ENCODE peak calls at places on chromosomes 3 and 15, in five cellular contexts. N is astrocyte of the spinal cord, V is psoas muscle, A is lower lobe of right lung, I is heart left ventricle. P is an unnamed sample.

GRCh38 chr15:42736178-42736792 is 643 bp downstream of the CDAN1 start:
- DNase-seq in N (peak; percentile 12), V (no peak), A (no peak), I (no peak), P (no peak)

GRCh38 chr15:68997050-68997449 is 17.4 kb upstream of the NOX5 start:
- DNase-seq in N (no peak), V (no peak), A (no peak), I (no peak), P (no peak)

GRCh38 chr3:12303532-12303931 is 14.7 kb downstream of the PPARG start:
- DNase-seq in N (peak; percentile 86), V (no peak), A (no peak), I (no peak), P (no peak)

GRCh38 chr15:36953346-36953745 is 147.0 kb downstream of the MEIS2 start:
- DNase-seq in N (peak; percentile 50), V (no peak), A (no peak), I (no peak), P (no peak)

GRCh38 chr15:29420188-29420587 is 150.6 kb upstream of the NSMCE3 start:
- DNase-seq in N (no peak), V (no peak), A (no peak), I (no peak), P (no peak)

GRCh38 chr15:62462721-62463120 is 297.6 kb upstream of the C2CD4B start:
- DNase-seq in N (no peak), V (no peak), A (no peak), I (no peak), P (no peak)

GRCh38 chr3:196942915-196943277 is 568 bp upstream of the NCBP2 start:
- DNase-seq in N (no peak), V (no peak), A (no peak), I (no peak), P (no peak)

GRCh38 chr15:69997701-69998273 is 99.9 kb downstream of the TLE3 start:
- DNase-seq in N (peak; percentile 33), V (peak; percentile 67), A (peak; percentile 81), I (no peak), P (no peak)

GRCh38 chr3:190491533-190492054 is 22.3 kb upstream of the IL1RAP start:
- DNase-seq in N (no peak), V (peak; percentile 54), A (no peak), I (peak; percentile 52), P (peak; percentile 54)

GRCh38 chr3:189096092-189096491 is 75.7 kb upstream of the TPRG1 start:
- DNase-seq in N (no peak), V (no peak), A (no peak), I (no peak), P (no peak)

GRCh38 chr15:57355259-57355658 is 21.0 kb upstream of the CGNL1 start:
- DNase-seq in N (no peak), V (no peak), A (no peak), I (no peak), P (no peak)

GRCh38 chr15:32877620-32878019 is 159.8 kb downstream of the GREM1 start:
- DNase-seq in N (no peak), V (no peak), A (no peak), I (no peak), P (no peak)

GRCh38 chr3:36591959-36592358 is 172.4 kb downstream of the DCLK3 start:
- DNase-seq in N (peak; percentile 43), V (no peak), A (no peak), I (no peak), P (no peak)

GRCh38 chr3:37863949-37864822 is 2.5 kb downstream of the CTDSPL start:
- DNase-seq in N (peak; percentile 5), V (no peak), A (no peak), I (no peak), P (no peak)

GRCh38 chr3:9402410-9403228 is 5.2 kb downstream of the SETD5 start:
- DNase-seq in N (peak; percentile 39), V (no peak), A (no peak), I (peak; percentile 23), P (no peak)

GRCh38 chr15:76353023-76353577 is 16.5 kb downstream of the ISL2 start:
- DNase-seq in N (no peak), V (no peak), A (no peak), I (no peak), P (no peak)

GRCh38 chr15:100663066-100663465 is 60.7 kb downstream of the ASB7 start:
- DNase-seq in N (no peak), V (no peak), A (no peak), I (no peak), P (no peak)

GRCh38 chr3:123111640-123112039 is 44.8 kb downstream of the PDIA5 start:
- DNase-seq in N (no peak), V (no peak), A (no peak), I (no peak), P (no peak)

GRCh38 chr3:16482770-16483531 is 30.5 kb downstream of the RFTN1 start:
- DNase-seq in N (no peak), V (peak; percentile 50), A (peak; percentile 82), I (no peak), P (no peak)

DNA sequence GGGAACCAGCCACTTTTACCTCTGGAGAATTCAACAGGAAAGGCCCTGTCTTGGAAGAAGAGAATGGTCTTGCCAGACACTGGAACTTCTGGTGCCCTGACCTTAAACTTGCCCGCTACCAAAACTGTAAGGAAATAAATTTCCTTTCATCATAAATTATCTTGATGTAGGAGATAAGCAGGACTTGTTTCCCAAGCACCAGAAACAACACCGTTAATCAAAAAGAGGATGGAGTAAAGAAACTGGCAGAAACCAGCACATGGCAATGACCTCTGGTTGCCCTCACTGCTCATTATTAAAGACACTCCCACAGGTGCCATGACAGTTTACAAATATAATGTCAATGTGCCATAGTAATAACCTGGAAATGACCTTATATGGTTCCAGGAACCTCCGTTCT is 426.1 kb downstream of the EDEM1 start:
- DNase-seq in N (no peak), V (no peak), A (no peak), I (no peak), P (no peak)
- TF ChIP-seq CTCF in N (no peak), V (no peak), A (no peak), I (no peak), P (no peak)

DNA sequence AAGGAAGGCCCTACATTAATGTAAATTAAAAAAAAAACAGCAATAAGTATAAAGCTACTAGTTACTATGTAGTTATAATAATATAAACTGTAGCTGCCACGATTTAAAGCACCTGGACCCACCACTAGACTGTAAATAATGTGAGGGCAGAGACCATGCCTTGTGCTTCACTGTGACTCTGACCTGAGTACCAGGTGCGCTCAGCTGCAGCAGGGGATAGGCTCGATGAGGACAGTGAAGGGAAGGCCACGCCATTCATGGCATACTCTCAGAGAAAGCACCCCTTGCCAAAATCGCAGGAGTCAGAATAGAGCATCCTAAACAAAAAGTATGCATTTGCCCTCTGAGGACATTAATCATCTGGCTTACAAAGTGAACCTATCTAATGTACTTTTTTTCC is 5.1 kb downstream of the FSTL1 start:
- DNase-seq in N (no peak), V (no peak), A (no peak), I (no peak), P (no peak)
- H3K4me3 ChIP-seq in N (no peak overlapping the region), V (no peak overlapping the region), A (no peak overlapping the region), I (no peak overlapping the region), P (no peak overlapping the region)

GRCh38 chr15:71114887-71115566 is at the start of gene THSD4:
- DNase-seq in N (peak; percentile 65), V (peak; percentile 86), A (peak; percentile 90), I (peak; percentile 71), P (peak; percentile 18)
- TF ChIP-seq CTCF in N (peak; percentile 97), V (peak; percentile 98), A (peak; percentile 95), I (peak; percentile 97), P (peak; percentile 96)

GRCh38 chr3:114253505-114253904 is 16.1 kb upstream of the ZNF80 start:
- DNase-seq in N (no peak), V (no peak), A (no peak), I (no peak), P (no peak)
- H3K4me3 ChIP-seq in N (no peak overlapping the region), V (no peak overlapping the region), A (no peak overlapping the region), I (no peak overlapping the region), P (no peak overlapping the region)

P was measured in gastrocnemius medialis.